ENCODE peak calls at places on chromosomes 16 and 17, in nine cellular contexts. One of them, this sample, is unnamed.
A peak's percentile ranks its signal among the peaks of the same experiment; 100 is the strongest.

GRCh38 chr17:50918933-50919296 is 52.8 kb upstream of the TOB1 start:
- DNase-seq in OCI-LY7: no peak
- DNase-seq in GM23248: peak; percentile 62
- DNase-seq in PC-3: no peak
- DNase-seq in MM.1S: no peak
- DNase-seq in SK-N-SH: peak; percentile 59
- DNase-seq in Karpas-422: no peak
- DNase-seq in PC-9: no peak
- DNase-seq in GM23338: no peak
- DNase-seq in this sample: no peak

GRCh38 chr16:55944377-55944802 is 69.2 kb upstream of the CES5A start:
- DNase-seq in OCI-LY7: peak; percentile 39
- DNase-seq in GM23248: peak; percentile 75
- DNase-seq in PC-3: peak; percentile 59
- DNase-seq in MM.1S: peak; percentile 24
- DNase-seq in SK-N-SH: peak; percentile 68
- DNase-seq in Karpas-422: peak; percentile 76
- DNase-seq in PC-9: no peak
- DNase-seq in GM23338: peak; percentile 83
- DNase-seq in this sample: peak; percentile 23

GRCh38 chr17:63537001-63537400 is 13.3 kb upstream of the DCAF7 start:
- DNase-seq in OCI-LY7: no peak
- DNase-seq in GM23248: no peak
- DNase-seq in PC-3: peak; percentile 32
- DNase-seq in MM.1S: no peak
- DNase-seq in SK-N-SH: peak; percentile 54
- DNase-seq in Karpas-422: no peak
- DNase-seq in PC-9: peak; percentile 49
- DNase-seq in GM23338: no peak
- DNase-seq in this sample: no peak

GRCh38 chr16:26281681-26282080 is 589.9 kb downstream of the HS3ST4 start:
- DNase-seq in OCI-LY7: no peak
- DNase-seq in GM23248: no peak
- DNase-seq in PC-3: no peak
- DNase-seq in MM.1S: no peak
- DNase-seq in SK-N-SH: no peak
- DNase-seq in Karpas-422: no peak
- DNase-seq in PC-9: no peak
- DNase-seq in GM23338: peak; percentile 6
- DNase-seq in this sample: no peak

GRCh38 chr17:8254881-8255280 is 5.8 kb downstream of the PFAS start:
- DNase-seq in OCI-LY7: no peak
- DNase-seq in GM23248: no peak
- DNase-seq in PC-3: no peak
- DNase-seq in MM.1S: no peak
- DNase-seq in SK-N-SH: no peak
- DNase-seq in Karpas-422: no peak
- DNase-seq in PC-9: no peak
- DNase-seq in GM23338: no peak
- DNase-seq in this sample: no peak

GRCh38 chr17:16478693-16479092 is 13.3 kb downstream of the LRRC75A start:
- DNase-seq in OCI-LY7: no peak
- DNase-seq in GM23248: peak; percentile 58
- DNase-seq in PC-3: no peak
- DNase-seq in MM.1S: no peak
- DNase-seq in SK-N-SH: no peak
- DNase-seq in Karpas-422: no peak
- DNase-seq in PC-9: no peak
- DNase-seq in GM23338: no peak
- DNase-seq in this sample: no peak

GRCh38 chr16:85444879-85445778 is 168.0 kb upstream of the GSE1 start:
- DNase-seq in OCI-LY7: peak; percentile 80
- DNase-seq in GM23248: no peak
- DNase-seq in PC-3: no peak
- DNase-seq in MM.1S: peak; percentile 10
- DNase-seq in SK-N-SH: peak; percentile 87
- DNase-seq in Karpas-422: peak; percentile 49
- DNase-seq in PC-9: no peak
- DNase-seq in GM23338: peak; percentile 57
- DNase-seq in this sample: no peak

GRCh38 chr16:75238853-75239371 is 12.5 kb downstream of the BCAR1 start:
- DNase-seq in OCI-LY7: no peak
- DNase-seq in GM23248: peak; percentile 79
- DNase-seq in PC-3: no peak
- DNase-seq in MM.1S: no peak
- DNase-seq in SK-N-SH: peak; percentile 54
- DNase-seq in Karpas-422: peak; percentile 75
- DNase-seq in PC-9: no peak
- DNase-seq in GM23338: no peak
- DNase-seq in this sample: no peak

GRCh38 chr17:33444731-33445130 is 151.6 kb upstream of the ASIC2 start:
- DNase-seq in OCI-LY7: no peak
- DNase-seq in GM23248: no peak
- DNase-seq in PC-3: no peak
- DNase-seq in MM.1S: no peak
- DNase-seq in SK-N-SH: no peak
- DNase-seq in Karpas-422: no peak
- DNase-seq in PC-9: no peak
- DNase-seq in GM23338: no peak
- DNase-seq in this sample: no peak

GRCh38 chr17:49739662-49740271 is 24.2 kb downstream of the FAM117A start:
- DNase-seq in OCI-LY7: peak; percentile 96
- DNase-seq in GM23248: no peak
- DNase-seq in PC-3: no peak
- DNase-seq in MM.1S: peak; percentile 90
- DNase-seq in SK-N-SH: peak; percentile 67
- DNase-seq in Karpas-422: no peak
- DNase-seq in PC-9: no peak
- DNase-seq in GM23338: no peak
- DNase-seq in this sample: no peak

GRCh38 chr16:51353055-51353454 is 202.0 kb upstream of the SALL1 start:
- DNase-seq in OCI-LY7: no peak
- DNase-seq in GM23248: no peak
- DNase-seq in PC-3: no peak
- DNase-seq in MM.1S: no peak
- DNase-seq in SK-N-SH: no peak
- DNase-seq in Karpas-422: no peak
- DNase-seq in PC-9: no peak
- DNase-seq in GM23338: no peak
- DNase-seq in this sample: no peak

GRCh38 chr17:81398855-81399451 is 3.7 kb downstream of the BAHCC1 start:
- DNase-seq in OCI-LY7: no peak
- DNase-seq in GM23248: peak; percentile 67
- DNase-seq in PC-3: peak; percentile 33
- DNase-seq in MM.1S: no peak
- DNase-seq in SK-N-SH: no peak
- DNase-seq in Karpas-422: no peak
- DNase-seq in PC-9: no peak
- DNase-seq in GM23338: no peak
- DNase-seq in this sample: no peak

GRCh38 chr16:54926166-54926838 is 4.4 kb upstream of the IRX5 start:
- DNase-seq in OCI-LY7: peak; percentile 70
- DNase-seq in GM23248: peak; percentile 87
- DNase-seq in PC-3: no peak
- DNase-seq in MM.1S: peak; percentile 18
- DNase-seq in SK-N-SH: no peak
- DNase-seq in Karpas-422: no peak
- DNase-seq in PC-9: no peak
- DNase-seq in GM23338: no peak
- DNase-seq in this sample: no peak

GRCh38 chr17:17754719-17755686 is 73.7 kb downstream of the RAI1 start:
- DNase-seq in OCI-LY7: no peak
- DNase-seq in GM23248: no peak
- DNase-seq in PC-3: no peak
- DNase-seq in MM.1S: no peak
- DNase-seq in SK-N-SH: no peak
- DNase-seq in Karpas-422: no peak
- DNase-seq in PC-9: no peak
- DNase-seq in GM23338: no peak
- DNase-seq in this sample: no peak

GRCh38 chr17:73613947-73614655 is 30.1 kb downstream of the SDK2 start:
- DNase-seq in OCI-LY7: no peak
- DNase-seq in GM23248: no peak
- DNase-seq in PC-3: no peak
- DNase-seq in MM.1S: no peak
- DNase-seq in SK-N-SH: peak; percentile 89
- DNase-seq in Karpas-422: no peak
- DNase-seq in PC-9: no peak
- DNase-seq in GM23338: peak; percentile 67
- DNase-seq in this sample: no peak

GRCh38 chr17:40371261-40371929 is 6.9 kb upstream of the GJD3 start:
- DNase-seq in OCI-LY7: peak; percentile 62
- DNase-seq in GM23248: no peak
- DNase-seq in PC-3: no peak
- DNase-seq in MM.1S: no peak
- DNase-seq in SK-N-SH: peak; percentile 52
- DNase-seq in Karpas-422: peak; percentile 88
- DNase-seq in PC-9: no peak
- DNase-seq in GM23338: peak; percentile 91
- DNase-seq in this sample: peak; percentile 19
- H3K9me2 ChIP-seq in OCI-LY7: no peaks in the 10 kb centered on the region
- H3K9me2 ChIP-seq in GM23248: no peaks in the 10 kb centered on the region
- H3K9me2 ChIP-seq in PC-3: no peaks in the 10 kb centered on the region
- H3K9me2 ChIP-seq in MM.1S: no peaks in the 10 kb centered on the region
- H3K9me2 ChIP-seq in SK-N-SH: no peaks in the 10 kb centered on the region
- H3K9me2 ChIP-seq in Karpas-422: no peaks in the 10 kb centered on the region
- H3K9me2 ChIP-seq in PC-9: no peaks in the 10 kb centered on the region
- H3K9me2 ChIP-seq in GM23338: no peaks in the 10 kb centered on the region
- H3K9me2 ChIP-seq in this sample: no peaks in the 10 kb centered on the region

GRCh38 chr17:61749823-61750404 is 113.4 kb downstream of the BRIP1 start:
- DNase-seq in OCI-LY7: no peak
- DNase-seq in GM23248: no peak
- DNase-seq in PC-3: no peak
- DNase-seq in MM.1S: no peak
- DNase-seq in SK-N-SH: no peak
- DNase-seq in Karpas-422: no peak
- DNase-seq in PC-9: no peak
- DNase-seq in GM23338: no peak
- DNase-seq in this sample: no peak

GRCh38 chr17:61754124-61754523 is 109.2 kb downstream of the BRIP1 start:
- DNase-seq in OCI-LY7: no peak
- DNase-seq in GM23248: no peak
- DNase-seq in PC-3: no peak
- DNase-seq in MM.1S: no peak
- DNase-seq in SK-N-SH: no peak
- DNase-seq in Karpas-422: no peak
- DNase-seq in PC-9: no peak
- DNase-seq in GM23338: no peak
- DNase-seq in this sample: no peak

GRCh38 chr17:61753696-61754095 is 109.6 kb downstream of the BRIP1 start:
- DNase-seq in OCI-LY7: no peak
- DNase-seq in GM23248: no peak
- DNase-seq in PC-3: no peak
- DNase-seq in MM.1S: no peak
- DNase-seq in SK-N-SH: no peak
- DNase-seq in Karpas-422: no peak
- DNase-seq in PC-9: no peak
- DNase-seq in GM23338: no peak
- DNase-seq in this sample: no peak

GRCh38 chr17:61746248-61746985 is 116.9 kb downstream of the BRIP1 start:
- DNase-seq in OCI-LY7: no peak
- DNase-seq in GM23248: no peak
- DNase-seq in PC-3: no peak
- DNase-seq in MM.1S: no peak
- DNase-seq in SK-N-SH: no peak
- DNase-seq in Karpas-422: no peak
- DNase-seq in PC-9: no peak
- DNase-seq in GM23338: no peak
- DNase-seq in this sample: no peak

GRCh38 chr17:61750656-61751055 is 112.7 kb downstream of the BRIP1 start:
- DNase-seq in OCI-LY7: no peak
- DNase-seq in GM23248: no peak
- DNase-seq in PC-3: no peak
- DNase-seq in MM.1S: no peak
- DNase-seq in SK-N-SH: no peak
- DNase-seq in Karpas-422: no peak
- DNase-seq in PC-9: no peak
- DNase-seq in GM23338: no peak
- DNase-seq in this sample: no peak
- H3K9me2 ChIP-seq in OCI-LY7: no peaks in the 10 kb centered on the region
- H3K9me2 ChIP-seq in GM23248: no peaks in the 10 kb centered on the region
- H3K9me2 ChIP-seq in PC-3: no peaks in the 10 kb centered on the region
- H3K9me2 ChIP-seq in MM.1S: no peaks in the 10 kb centered on the region
- H3K9me2 ChIP-seq in SK-N-SH: no peaks in the 10 kb centered on the region
- H3K9me2 ChIP-seq in Karpas-422: no peaks in the 10 kb centered on the region
- H3K9me2 ChIP-seq in PC-9: no peaks in the 10 kb centered on the region
- H3K9me2 ChIP-seq in GM23338: no peaks in the 10 kb centered on the region
- H3K9me2 ChIP-seq in this sample: no peaks in the 10 kb centered on the region

DNA sequence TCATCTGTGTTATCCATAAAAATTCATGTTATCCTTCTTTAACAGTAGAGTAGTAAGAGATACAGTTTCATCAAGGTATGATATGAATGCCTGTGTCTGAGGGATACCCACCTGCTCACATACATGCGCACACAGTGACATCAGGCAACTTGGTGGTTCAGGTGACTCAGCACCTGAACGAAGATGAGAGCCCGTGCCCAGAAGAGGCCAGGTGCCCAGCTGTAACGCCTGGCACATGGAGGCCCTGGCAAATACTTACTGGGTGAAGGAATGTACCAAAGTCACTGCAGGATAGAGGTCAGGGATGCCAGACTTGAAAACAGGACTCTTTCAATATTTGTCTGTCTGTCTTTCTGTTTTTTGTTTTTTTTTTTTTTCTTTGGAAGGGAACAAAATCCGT is 72.6 kb upstream of the LGALS9 start:
- DNase-seq in OCI-LY7: no peak
- DNase-seq in GM23248: no peak
- DNase-seq in PC-3: no peak
- DNase-seq in MM.1S: no peak
- DNase-seq in SK-N-SH: no peak
- DNase-seq in Karpas-422: no peak
- DNase-seq in PC-9: no peak
- DNase-seq in GM23338: no peak
- DNase-seq in this sample: no peak
- H3K9me2 ChIP-seq in OCI-LY7: no peaks in the 10 kb centered on the region
- H3K9me2 ChIP-seq in GM23248: no peaks in the 10 kb centered on the region
- H3K9me2 ChIP-seq in PC-3: no peaks in the 10 kb centered on the region
- H3K9me2 ChIP-seq in MM.1S: no peaks in the 10 kb centered on the region
- H3K9me2 ChIP-seq in SK-N-SH: no peaks in the 10 kb centered on the region
- H3K9me2 ChIP-seq in Karpas-422: no peaks in the 10 kb centered on the region
- H3K9me2 ChIP-seq in PC-9: no peaks in the 10 kb centered on the region
- H3K9me2 ChIP-seq in GM23338: no peaks in the 10 kb centered on the region
- H3K9me2 ChIP-seq in this sample: no peaks in the 10 kb centered on the region

DNA sequence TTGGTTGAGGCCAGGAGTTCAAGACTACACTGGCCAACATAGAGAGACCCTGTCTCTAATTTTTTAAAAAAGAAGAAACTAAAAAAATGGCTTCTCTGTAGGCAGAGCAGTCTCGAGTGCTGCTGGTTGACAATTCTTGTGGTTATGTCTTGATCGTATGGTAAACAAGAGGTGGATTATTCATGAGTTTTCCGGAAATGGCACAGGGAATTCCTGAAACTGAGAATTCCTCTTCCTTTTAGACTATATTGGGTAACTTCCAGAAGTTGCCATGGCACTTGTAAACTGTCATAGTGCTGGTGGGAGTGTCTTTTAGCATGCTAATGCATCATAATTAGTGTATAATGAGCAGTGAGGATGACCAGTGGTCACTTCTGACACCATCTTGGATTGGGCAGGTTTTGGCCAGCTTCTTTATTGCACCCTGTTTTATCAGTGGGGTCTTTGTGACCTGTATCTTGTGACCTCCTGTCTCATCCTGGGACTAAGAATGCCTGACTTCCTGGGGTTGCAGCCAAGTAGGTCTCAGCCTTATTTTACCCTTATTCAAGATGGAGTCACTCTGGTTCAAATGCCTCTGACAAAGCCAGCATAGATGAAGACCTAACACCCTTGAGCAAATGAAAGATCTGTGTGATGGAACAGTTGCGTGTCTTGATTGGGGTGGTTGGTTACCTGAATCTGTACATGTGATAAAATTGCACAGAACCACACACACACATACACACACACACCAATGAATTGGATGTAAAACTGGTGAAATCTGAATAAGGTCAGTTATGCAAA is 30.2 kb downstream of the BMERB1 start:
- DNase-seq in OCI-LY7: no peak
- DNase-seq in GM23248: no peak
- DNase-seq in PC-3: peak; percentile 73
- DNase-seq in MM.1S: no peak
- DNase-seq in SK-N-SH: no peak
- DNase-seq in Karpas-422: no peak
- DNase-seq in PC-9: no peak
- DNase-seq in GM23338: no peak
- DNase-seq in this sample: no peak
- H3K9me2 ChIP-seq in OCI-LY7: no peaks in the 10 kb centered on the region
- H3K9me2 ChIP-seq in GM23248: no peaks in the 10 kb centered on the region
- H3K9me2 ChIP-seq in PC-3: no peaks in the 10 kb centered on the region
- H3K9me2 ChIP-seq in MM.1S: no peaks in the 10 kb centered on the region
- H3K9me2 ChIP-seq in SK-N-SH: no peaks in the 10 kb centered on the region
- H3K9me2 ChIP-seq in Karpas-422: no peaks in the 10 kb centered on the region
- H3K9me2 ChIP-seq in PC-9: no peaks in the 10 kb centered on the region
- H3K9me2 ChIP-seq in GM23338: no peaks in the 10 kb centered on the region
- H3K9me2 ChIP-seq in this sample: no peaks in the 10 kb centered on the region